ENCODE peak calls at places on chromosomes 3 and 15, in six cellular contexts. U, F, P, A, C and Y are unnamed samples.

GRCh38 chr15:73792429-73792828 is 39.3 kb upstream of the INSYN1 start:
- DNase-seq in U (no peak), F (no peak), P (no peak), A (no peak), C (no peak), Y (no peak)

GRCh38 chr3:62332771-62333381 is 40.5 kb downstream of the FEZF2 start:
- DNase-seq in U (no peak), F (no peak), P (peak), A (no peak), C (no peak), Y (no peak)

GRCh38 chr15:55742927-55743614 is at the start of gene PRTG:
- DNase-seq in U (no peak), F (no peak), P (no peak), A (no peak), C (no peak), Y (peak)

GRCh38 chr3:189401196-189401595 is 229.4 kb downstream of the TPRG1 start:
- DNase-seq in U (no peak), F (no peak), P (no peak), A (no peak), C (no peak), Y (no peak)

GRCh38 chr3:127761101-127761802 is 61.1 kb downstream of the MGLL start:
- DNase-seq in U (no peak), F (no peak), P (no peak), A (peak), C (no peak), Y (no peak)

GRCh38 chr15:82749951-82750830 is 40.5 kb upstream of the AP3B2 start:
- DNase-seq in U (peak), F (peak), P (peak), A (peak), C (peak), Y (peak)

GRCh38 chr15:70491641-70492040 is 271.7 kb downstream of the UACA start:
- DNase-seq in U (no peak), F (no peak), P (no peak), A (no peak), C (no peak), Y (no peak)

GRCh38 chr3:105369501-105370371 is 3.0 kb downstream of the ALCAM start:
- DNase-seq in U (peak), F (no peak), P (peak), A (no peak), C (no peak), Y (peak)

GRCh38 chr15:60573936-60574335 is 95.0 kb upstream of the ICE2 start:
- DNase-seq in U (no peak), F (no peak), P (peak), A (no peak), C (no peak), Y (no peak)

GRCh38 chr3:45984331-45985312 is 11.0 kb downstream of the FYCO1 start:
- DNase-seq in U (no peak), F (no peak), P (no peak), A (no peak), C (no peak), Y (no peak)

GRCh38 chr15:70741107-70741511 is 22.2 kb downstream of the UACA start:
- DNase-seq in U (no peak), F (no peak), P (no peak), A (no peak), C (no peak), Y (no peak)

GRCh38 chr15:27448234-27448633 is 477.3 kb downstream of the GABRG3 start:
- DNase-seq in U (no peak), F (no peak), P (no peak), A (no peak), C (no peak), Y (no peak)

GRCh38 chr3:49461443-49462171 is 8.5 kb upstream of the DAG1 start:
- DNase-seq in U (no peak), F (no peak), P (no peak), A (no peak), C (no peak), Y (peak)

GRCh38 chr3:129441215-129441614 is 1.2 kb downstream of the IFT122 start:
- DNase-seq in U (peak), F (no peak), P (peak), A (no peak), C (no peak), Y (no peak)

GRCh38 chr15:65371976-65372786 is 5.6 kb downstream of the IGDCC3 start:
- DNase-seq in U (no peak), F (no peak), P (no peak), A (no peak), C (no peak), Y (no peak)

GRCh38 chr3:125129512-125129962 is 73.7 kb upstream of the HEG1 start:
- DNase-seq in U (no peak), F (no peak), P (no peak), A (no peak), C (peak), Y (peak)

GRCh38 chr3:125004196-125004595 is 51.6 kb downstream of the HEG1 start:
- DNase-seq in U (no peak), F (no peak), P (no peak), A (no peak), C (no peak), Y (no peak)

GRCh38 chr3:131690800-131691199 is 188.0 kb upstream of the MRPL3 start:
- DNase-seq in U (no peak), F (no peak), P (no peak), A (no peak), C (no peak), Y (no peak)

GRCh38 chr15:64476550-64476949 is 16.2 kb downstream of the ZNF609 start:
- DNase-seq in U (no peak), F (no peak), P (peak), A (peak), C (no peak), Y (no peak)

GRCh38 chr3:160671231-160671630 is 5.7 kb upstream of the ARL14 start:
- DNase-seq in U (no peak), F (no peak), P (no peak), A (no peak), C (no peak), Y (no peak)

GRCh38 chr3:24769918-24770317 is 275.3 kb upstream of the THRB start:
- DNase-seq in U (no peak), F (no peak), P (no peak), A (no peak), C (no peak), Y (no peak)

GRCh38 chr15:88776646-88777045 is 26.6 kb upstream of the ACAN start:
- DNase-seq in U (no peak), F (no peak), P (no peak), A (no peak), C (no peak), Y (no peak)

GRCh38 chr15:59340325-59340724 is 32.3 kb downstream of the MYO1E start:
- DNase-seq in U (no peak), F (no peak), P (no peak), A (no peak), C (no peak), Y (no peak)

GRCh38 chr3:194854290-194855024 is 168.8 kb downstream of the FAM43A start:
- DNase-seq in U (no peak), F (no peak), P (no peak), A (no peak), C (no peak), Y (no peak)

GRCh38 chr3:193885832-193886231 is 250.1 kb upstream of the HES1 start:
- DNase-seq in U (no peak), F (no peak), P (no peak), A (no peak), C (no peak), Y (no peak)

GRCh38 chr15:52567886-52568568 is 803 bp downstream of the ARPP19 start:
- DNase-seq in U (peak), F (no peak), P (peak), A (peak), C (no peak), Y (peak)

GRCh38 chr3:133855772-133856171 is 39.9 kb downstream of the RAB6B start:
- DNase-seq in U (no peak), F (no peak), P (no peak), A (no peak), C (no peak), Y (peak)

GRCh38 chr15:76799760-76800159 is 105.4 kb downstream of the SCAPER start:
- DNase-seq in U (no peak), F (no peak), P (no peak), A (no peak), C (no peak), Y (peak)

GRCh38 chr3:150412599-150413069 is 4.5 kb downstream of the TSC22D2 start:
- DNase-seq in U (no peak), F (no peak), P (peak), A (no peak), C (no peak), Y (peak)

GRCh38 chr15:23642413-23643044 is 5.1 kb downstream of the MAGEL2 start:
- DNase-seq in U (peak), F (peak), P (peak), A (peak), C (no peak), Y (peak)

GRCh38 chr3:52121813-52122212 is 32.4 kb downstream of the POC1A start:
- DNase-seq in U (no peak), F (no peak), P (no peak), A (peak), C (no peak), Y (no peak)

GRCh38 chr3:171838218-171838720 is 4.9 kb upstream of the TMEM212 start:
- DNase-seq in U (no peak), F (no peak), P (no peak), A (no peak), C (no peak), Y (peak)

GRCh38 chr3:177057768-177058167 is 139.5 kb downstream of the TBL1XR1 start:
- DNase-seq in U (peak), F (peak), P (peak), A (peak), C (no peak), Y (no peak)

GRCh38 chr3:62559831-62560445 is 186.6 kb upstream of the FEZF2 start:
- DNase-seq in U (no peak), F (no peak), P (no peak), A (no peak), C (peak), Y (peak)

GRCh38 chr15:60961541-60961940 is 267.6 kb downstream of the RORA start:
- DNase-seq in U (no peak), F (no peak), P (no peak), A (no peak), C (no peak), Y (no peak)

GRCh38 chr15:39028069-39028468 is 463.5 kb upstream of the RASGRP1 start:
- DNase-seq in U (no peak), F (no peak), P (no peak), A (no peak), C (no peak), Y (peak)

GRCh38 chr3:19885468-19885867 is 48.5 kb downstream of the EFHB start:
- DNase-seq in U (no peak), F (no peak), P (no peak), A (no peak), C (no peak), Y (peak)

GRCh38 chr15:100234158-100235029 is 107.4 kb downstream of the ADAMTS17 start:
- DNase-seq in U (no peak), F (no peak), P (no peak), A (no peak), C (no peak), Y (no peak)

GRCh38 chr15:86919581-86919980 is 839.9 kb downstream of the AGBL1 start:
- DNase-seq in U (no peak), F (no peak), P (no peak), A (no peak), C (no peak), Y (no peak)

GRCh38 chr3:51386159-51386851 is 1.2 kb downstream of the MANF start:
- DNase-seq in U (no peak), F (no peak), P (no peak), A (no peak), C (no peak), Y (no peak)